ENCODE peak calls at places on chromosome 16, in ten cellular contexts. One of them, this sample, is unnamed.

GRCh38 chr16:1364510-1364909 is 12.8 kb downstream of the GNPTG start:
- DNase-seq in IMR-90: no peak
- DNase-seq in esophagus muscularis mucosa: no peak
- DNase-seq in H1: no peak
- DNase-seq in heart left ventricle: no peak
- DNase-seq in right lobe of liver: peak; percentile 42
- DNase-seq in breast epithelium: no peak
- DNase-seq in lower leg skin: no peak
- DNase-seq in A549: no peak
- DNase-seq in body of pancreas: no peak
- DNase-seq in this sample: no peak

GRCh38 chr16:88649195-88649923 is 1.5 kb downstream of the CYBA start:
- DNase-seq in IMR-90: no peak
- DNase-seq in esophagus muscularis mucosa: no peak
- DNase-seq in H1: no peak
- DNase-seq in heart left ventricle: no peak
- DNase-seq in right lobe of liver: no peak
- DNase-seq in breast epithelium: no peak
- DNase-seq in lower leg skin: no peak
- DNase-seq in A549: no peak
- DNase-seq in body of pancreas: no peak
- DNase-seq in this sample: no peak

GRCh38 chr16:88591577-88592021 is 21.4 kb downstream of the ZC3H18 start:
- DNase-seq in IMR-90: peak; percentile 8
- DNase-seq in esophagus muscularis mucosa: peak; percentile 93
- DNase-seq in H1: no peak
- DNase-seq in heart left ventricle: peak; percentile 66
- DNase-seq in right lobe of liver: no peak
- DNase-seq in breast epithelium: peak; percentile 25
- DNase-seq in lower leg skin: no peak
- DNase-seq in A549: no peak
- DNase-seq in body of pancreas: peak; percentile 77
- DNase-seq in this sample: peak; percentile 80

GRCh38 chr16:80063028-80063767 is 462.7 kb upstream of the MAF start:
- DNase-seq in IMR-90: no peak
- DNase-seq in esophagus muscularis mucosa: no peak
- DNase-seq in H1: no peak
- DNase-seq in heart left ventricle: no peak
- DNase-seq in right lobe of liver: no peak
- DNase-seq in breast epithelium: no peak
- DNase-seq in lower leg skin: no peak
- DNase-seq in A549: peak; percentile 19
- DNase-seq in body of pancreas: no peak
- DNase-seq in this sample: no peak

GRCh38 chr16:89397331-89397861 is 93.0 kb downstream of the ANKRD11 start:
- DNase-seq in IMR-90: no peak
- DNase-seq in esophagus muscularis mucosa: no peak
- DNase-seq in H1: no peak
- DNase-seq in heart left ventricle: no peak
- DNase-seq in right lobe of liver: no peak
- DNase-seq in breast epithelium: no peak
- DNase-seq in lower leg skin: no peak
- DNase-seq in A549: no peak
- DNase-seq in body of pancreas: no peak
- DNase-seq in this sample: no peak

GRCh38 chr16:84947022-84947421 is 64.3 kb downstream of the ZDHHC7 start:
- DNase-seq in IMR-90: no peak
- DNase-seq in esophagus muscularis mucosa: no peak
- DNase-seq in H1: no peak
- DNase-seq in heart left ventricle: no peak
- DNase-seq in right lobe of liver: no peak
- DNase-seq in breast epithelium: peak; percentile 62
- DNase-seq in lower leg skin: no peak
- DNase-seq in A549: no peak
- DNase-seq in body of pancreas: peak; percentile 33
- DNase-seq in this sample: peak; percentile 72

GRCh38 chr16:85838876-85839585 is 39.5 kb downstream of the COX4I1 start:
- DNase-seq in IMR-90: no peak
- DNase-seq in esophagus muscularis mucosa: no peak
- DNase-seq in H1: no peak
- DNase-seq in heart left ventricle: no peak
- DNase-seq in right lobe of liver: no peak
- DNase-seq in breast epithelium: no peak
- DNase-seq in lower leg skin: no peak
- DNase-seq in A549: no peak
- DNase-seq in body of pancreas: no peak
- DNase-seq in this sample: no peak

GRCh38 chr16:57262841-57263584 is 18.0 kb downstream of the ARL2BP start:
- DNase-seq in IMR-90: no peak
- DNase-seq in esophagus muscularis mucosa: no peak
- DNase-seq in H1: no peak
- DNase-seq in heart left ventricle: peak; percentile 19
- DNase-seq in right lobe of liver: no peak
- DNase-seq in breast epithelium: no peak
- DNase-seq in lower leg skin: no peak
- DNase-seq in A549: no peak
- DNase-seq in body of pancreas: peak; percentile 54
- DNase-seq in this sample: no peak

GRCh38 chr16:10684541-10685151 is 10.1 kb downstream of the TEKT5 start:
- DNase-seq in IMR-90: no peak
- DNase-seq in esophagus muscularis mucosa: peak; percentile 79
- DNase-seq in H1: no peak
- DNase-seq in heart left ventricle: no peak
- DNase-seq in right lobe of liver: no peak
- DNase-seq in breast epithelium: no peak
- DNase-seq in lower leg skin: peak; percentile 76
- DNase-seq in A549: no peak
- DNase-seq in body of pancreas: no peak
- DNase-seq in this sample: no peak

GRCh38 chr16:10688291-10688690 is 6.4 kb downstream of the TEKT5 start:
- DNase-seq in IMR-90: no peak
- DNase-seq in esophagus muscularis mucosa: peak; percentile 53
- DNase-seq in H1: no peak
- DNase-seq in heart left ventricle: no peak
- DNase-seq in right lobe of liver: no peak
- DNase-seq in breast epithelium: peak; percentile 30
- DNase-seq in lower leg skin: no peak
- DNase-seq in A549: no peak
- DNase-seq in body of pancreas: peak; percentile 31
- DNase-seq in this sample: no peak

GRCh38 chr16:10685709-10686108 is 9.0 kb downstream of the TEKT5 start:
- DNase-seq in IMR-90: no peak
- DNase-seq in esophagus muscularis mucosa: peak; percentile 42
- DNase-seq in H1: no peak
- DNase-seq in heart left ventricle: no peak
- DNase-seq in right lobe of liver: no peak
- DNase-seq in breast epithelium: no peak
- DNase-seq in lower leg skin: peak; percentile 53
- DNase-seq in A549: no peak
- DNase-seq in body of pancreas: no peak
- DNase-seq in this sample: no peak

GRCh38 chr16:10692470-10692869 is 2.3 kb downstream of the TEKT5 start:
- DNase-seq in IMR-90: no peak
- DNase-seq in esophagus muscularis mucosa: no peak
- DNase-seq in H1: no peak
- DNase-seq in heart left ventricle: no peak
- DNase-seq in right lobe of liver: no peak
- DNase-seq in breast epithelium: no peak
- DNase-seq in lower leg skin: no peak
- DNase-seq in A549: no peak
- DNase-seq in body of pancreas: no peak
- DNase-seq in this sample: no peak

DNA sequence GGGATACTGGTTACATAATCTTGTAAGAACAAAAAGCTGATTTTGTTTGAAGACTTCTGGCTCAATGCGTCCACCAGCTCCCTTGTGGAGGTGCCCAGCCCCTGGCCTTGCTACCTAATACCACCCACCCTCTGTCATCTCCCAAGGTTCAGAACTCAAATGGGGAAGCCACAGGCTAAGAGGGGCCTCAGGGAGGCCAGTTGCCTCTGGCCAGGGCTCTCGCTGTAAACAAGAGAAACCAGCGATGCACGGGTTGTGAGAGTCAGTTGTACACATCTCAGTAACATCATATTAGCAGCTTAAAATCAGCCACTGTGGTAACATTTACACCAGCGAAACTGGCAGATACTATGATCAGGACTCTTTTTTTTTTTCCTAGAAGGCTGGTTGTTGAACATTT is 6.0 kb downstream of the TEKT5 start:
- DNase-seq in IMR-90: no peak
- DNase-seq in esophagus muscularis mucosa: peak; percentile 83
- DNase-seq in H1: no peak
- DNase-seq in heart left ventricle: no peak
- DNase-seq in right lobe of liver: no peak
- DNase-seq in breast epithelium: no peak
- DNase-seq in lower leg skin: no peak
- DNase-seq in A549: no peak
- DNase-seq in body of pancreas: no peak
- DNase-seq in this sample: no peak
- TF ChIP-seq POLR2A in IMR-90: no peak
- TF ChIP-seq POLR2A in esophagus muscularis mucosa: no peak
- TF ChIP-seq POLR2A in H1: no peak
- TF ChIP-seq POLR2A in heart left ventricle: no peak
- TF ChIP-seq POLR2A in right lobe of liver: no peak
- TF ChIP-seq POLR2A in breast epithelium: no peak
- TF ChIP-seq POLR2A in lower leg skin: no peak
- TF ChIP-seq POLR2A in A549: no peak
- TF ChIP-seq POLR2A in body of pancreas: no peak
- TF ChIP-seq POLR2A in this sample: no peak

GRCh38 chr16:49283376-49284049 is 1.9 kb upstream of the CBLN1 start:
- DNase-seq in IMR-90: no peak
- DNase-seq in esophagus muscularis mucosa: peak; percentile 77
- DNase-seq in H1: no peak
- DNase-seq in heart left ventricle: no peak
- DNase-seq in right lobe of liver: no peak
- DNase-seq in breast epithelium: no peak
- DNase-seq in lower leg skin: no peak
- DNase-seq in A549: no peak
- DNase-seq in body of pancreas: no peak
- DNase-seq in this sample: no peak

GRCh38 chr16:49280861-49281331 is 742 bp downstream of the CBLN1 start:
- DNase-seq in IMR-90: no peak
- DNase-seq in esophagus muscularis mucosa: peak; percentile 90
- DNase-seq in H1: no peak
- DNase-seq in heart left ventricle: no peak
- DNase-seq in right lobe of liver: no peak
- DNase-seq in breast epithelium: no peak
- DNase-seq in lower leg skin: no peak
- DNase-seq in A549: no peak
- DNase-seq in body of pancreas: no peak
- DNase-seq in this sample: no peak

GRCh38 chr16:49281481-49281842 is at the start of gene CBLN1:
- DNase-seq in IMR-90: no peak
- DNase-seq in esophagus muscularis mucosa: peak; percentile 64
- DNase-seq in H1: no peak
- DNase-seq in heart left ventricle: no peak
- DNase-seq in right lobe of liver: no peak
- DNase-seq in breast epithelium: no peak
- DNase-seq in lower leg skin: no peak
- DNase-seq in A549: no peak
- DNase-seq in body of pancreas: no peak
- DNase-seq in this sample: no peak

GRCh38 chr16:49282690-49283375 is 1.2 kb upstream of the CBLN1 start:
- DNase-seq in IMR-90: no peak
- DNase-seq in esophagus muscularis mucosa: peak; percentile 91
- DNase-seq in H1: peak; percentile 44
- DNase-seq in heart left ventricle: peak; percentile 54
- DNase-seq in right lobe of liver: peak; percentile 59
- DNase-seq in breast epithelium: no peak
- DNase-seq in lower leg skin: no peak
- DNase-seq in A549: no peak
- DNase-seq in body of pancreas: peak; percentile 68
- DNase-seq in this sample: peak; percentile 31

DNA sequence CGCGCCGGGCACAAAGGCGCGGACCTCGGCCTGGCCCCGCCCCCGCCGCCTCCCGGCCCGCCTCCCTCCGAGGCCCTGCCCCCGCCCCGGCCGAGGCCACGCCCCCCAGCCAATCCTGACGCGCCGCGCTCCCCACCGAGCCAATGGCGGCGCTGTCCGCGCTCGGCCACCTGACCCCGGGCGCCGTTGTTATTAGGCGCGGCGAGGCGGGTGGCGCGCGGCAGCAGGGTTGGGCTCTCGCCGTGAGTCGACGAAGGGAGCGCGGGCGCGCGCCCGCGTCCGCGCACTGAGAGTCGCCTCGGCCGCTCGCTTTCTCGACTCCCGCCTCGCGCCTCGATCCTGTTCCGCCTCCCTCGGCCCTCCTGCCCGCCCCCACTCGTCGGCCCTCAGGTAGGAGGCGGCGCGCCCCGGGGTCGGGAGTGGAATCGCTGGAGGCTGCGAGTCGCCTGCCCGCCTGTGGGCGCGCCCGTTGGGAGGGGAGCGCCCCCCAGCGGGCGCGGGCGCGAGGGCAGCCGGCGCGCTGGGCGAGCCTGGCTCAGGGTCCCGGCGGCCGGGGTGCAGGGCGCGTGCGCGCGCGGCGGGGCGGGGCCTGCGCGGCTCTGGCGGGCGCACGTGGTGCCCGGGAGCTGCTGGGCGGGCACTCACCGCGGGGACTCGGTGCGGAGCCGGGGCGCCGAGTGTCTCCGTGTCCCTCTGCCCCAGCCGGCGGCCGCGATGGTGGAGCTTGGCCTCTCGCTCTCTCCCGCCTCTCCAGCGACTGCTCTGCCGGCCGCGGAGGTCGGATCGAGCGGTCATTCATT is 405 bp upstream of the CBLN1 start:
- DNase-seq in IMR-90: peak; percentile 16
- DNase-seq in esophagus muscularis mucosa: peak; percentile 90
- DNase-seq in H1: peak; percentile 54
- DNase-seq in heart left ventricle: peak; percentile 93
- DNase-seq in right lobe of liver: peak; percentile 89
- DNase-seq in breast epithelium: peak; percentile 60
- DNase-seq in lower leg skin: no peak
- DNase-seq in A549: peak; percentile 85
- DNase-seq in body of pancreas: peak; percentile 91
- DNase-seq in this sample: peak; percentile 84
- H3K4me3 ChIP-seq in IMR-90: no peak overlapping the region
- H3K4me3 ChIP-seq in esophagus muscularis mucosa: peak overlapping the region; percentile 55
- H3K4me3 ChIP-seq in H1: peak overlapping the region; percentile 70
- H3K4me3 ChIP-seq in heart left ventricle: peak overlapping the region; percentile 42
- H3K4me3 ChIP-seq in right lobe of liver: peak overlapping the region; percentile 51
- H3K4me3 ChIP-seq in breast epithelium: peak overlapping the region; percentile 32
- H3K4me3 ChIP-seq in lower leg skin: no peak overlapping the region
- H3K4me3 ChIP-seq in A549: peak overlapping the region; percentile 57
- H3K4me3 ChIP-seq in body of pancreas: peak overlapping the region; percentile 2
- H3K4me3 ChIP-seq in this sample: peak overlapping the region; percentile 51

GRCh38 chr16:11253995-11254912 is 1.8 kb downstream of the SOCS1 start:
- DNase-seq in IMR-90: peak; percentile 16
- DNase-seq in esophagus muscularis mucosa: no peak
- DNase-seq in H1: no peak
- DNase-seq in heart left ventricle: no peak
- DNase-seq in right lobe of liver: no peak
- DNase-seq in breast epithelium: no peak
- DNase-seq in lower leg skin: no peak
- DNase-seq in A549: no peak
- DNase-seq in body of pancreas: no peak
- DNase-seq in this sample: no peak
- TF ChIP-seq POLR2A in IMR-90: no peak
- TF ChIP-seq POLR2A in esophagus muscularis mucosa: no peak
- TF ChIP-seq POLR2A in H1: peak; percentile 19
- TF ChIP-seq POLR2A in heart left ventricle: no peak
- TF ChIP-seq POLR2A in right lobe of liver: no peak
- TF ChIP-seq POLR2A in breast epithelium: no peak
- TF ChIP-seq POLR2A in lower leg skin: no peak
- TF ChIP-seq POLR2A in A549: no peak
- TF ChIP-seq POLR2A in body of pancreas: no peak
- TF ChIP-seq POLR2A in this sample: no peak

DNA sequence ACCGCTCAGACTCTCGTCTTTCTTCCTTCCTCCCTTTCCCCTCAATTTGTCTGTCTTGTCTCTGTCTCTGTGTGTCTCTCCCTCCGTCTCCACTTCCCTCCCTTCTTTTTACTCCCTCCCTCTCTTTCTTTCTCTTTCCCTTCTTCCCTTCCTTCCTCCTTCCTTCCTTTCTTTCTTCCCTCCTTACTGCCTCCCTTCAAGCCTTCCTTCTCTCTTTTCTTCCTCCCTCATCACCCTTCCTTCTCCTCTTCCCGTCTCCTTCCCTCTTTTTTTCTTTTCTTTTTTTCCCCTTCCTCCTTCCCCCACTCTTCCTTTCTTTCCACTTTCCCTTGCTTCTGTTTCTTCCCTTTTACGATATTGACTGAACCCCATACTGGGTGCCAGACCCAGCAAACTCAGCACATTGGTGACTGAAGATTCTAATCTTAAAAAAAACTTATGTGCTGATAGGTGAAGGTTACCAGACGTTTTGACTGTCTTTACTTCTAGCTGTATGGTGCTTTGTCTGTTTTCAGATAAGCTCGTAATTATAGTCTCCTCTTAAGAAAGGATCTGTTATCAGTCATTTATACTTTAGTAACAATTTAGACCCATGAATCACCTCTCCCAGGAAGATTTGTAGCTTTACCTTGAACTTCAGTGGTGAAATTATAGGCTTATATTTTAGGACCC is 481 bp upstream of the BRD7 start:
- DNase-seq in IMR-90: no peak
- DNase-seq in esophagus muscularis mucosa: no peak
- DNase-seq in H1: no peak
- DNase-seq in heart left ventricle: no peak
- DNase-seq in right lobe of liver: no peak
- DNase-seq in breast epithelium: no peak
- DNase-seq in lower leg skin: no peak
- DNase-seq in A549: no peak
- DNase-seq in body of pancreas: no peak
- DNase-seq in this sample: no peak
- H3K4me3 ChIP-seq in IMR-90: peak overlapping the region; percentile 88
- H3K4me3 ChIP-seq in esophagus muscularis mucosa: peak overlapping the region; percentile 99
- H3K4me3 ChIP-seq in H1: peak overlapping the region; percentile 40
- H3K4me3 ChIP-seq in heart left ventricle: peak overlapping the region; percentile 48
- H3K4me3 ChIP-seq in right lobe of liver: peak overlapping the region; percentile 27
- H3K4me3 ChIP-seq in breast epithelium: peak overlapping the region; percentile 34
- H3K4me3 ChIP-seq in lower leg skin: no peak overlapping the region
- H3K4me3 ChIP-seq in A549: peak overlapping the region; percentile 100
- H3K4me3 ChIP-seq in body of pancreas: no peak overlapping the region
- H3K4me3 ChIP-seq in this sample: no peak overlapping the region

This sample was measured in adrenal gland.